ENCODE peak calls at places on chromosome 2, in five cellular contexts. One of them, this sample, is unnamed.

GRCh38 chr2:168480356-168480755 is 24.3 kb downstream of the CERS6 start:
- DNase-seq in H9: no peak
- DNase-seq in trophoblast cell: no peak
- DNase-seq in IMR-90: no peak
- DNase-seq in neuronal stem cell: no peak
- DNase-seq in this sample: no peak

GRCh38 chr2:161237397-161238263 is 70.6 kb upstream of the PSMD14 start:
- DNase-seq in IMR-90: peak
- DNase-seq in trophoblast cell: peak
- DNase-seq in H9: peak
- DNase-seq in neuronal stem cell: peak
- DNase-seq in this sample: peak

GRCh38 chr2:188808921-188809320 is 165.3 kb upstream of the COL3A1 start:
- DNase-seq in trophoblast cell: no peak
- DNase-seq in IMR-90: peak
- DNase-seq in H9: no peak
- DNase-seq in neuronal stem cell: no peak
- DNase-seq in this sample: no peak

GRCh38 chr2:14867853-14868252 is 235.3 kb downstream of the LRATD1 start:
- DNase-seq in neuronal stem cell: no peak
- DNase-seq in trophoblast cell: no peak
- DNase-seq in IMR-90: no peak
- DNase-seq in H9: no peak
- DNase-seq in this sample: no peak

GRCh38 chr2:102033750-102034682 is 42.3 kb downstream of the IL1R2 start:
- DNase-seq in trophoblast cell: peak
- DNase-seq in IMR-90: no peak
- DNase-seq in H9: no peak
- DNase-seq in neuronal stem cell: no peak
- DNase-seq in this sample: no peak

GRCh38 chr2:18271370-18272147 is 288.9 kb downstream of the RDH14 start:
- DNase-seq in H9: peak
- DNase-seq in trophoblast cell: no peak
- DNase-seq in IMR-90: no peak
- DNase-seq in neuronal stem cell: no peak
- DNase-seq in this sample: no peak

GRCh38 chr2:23563151-23563550 is 178.2 kb downstream of the KLHL29 start:
- DNase-seq in neuronal stem cell: no peak
- DNase-seq in trophoblast cell: no peak
- DNase-seq in IMR-90: no peak
- DNase-seq in H9: no peak
- DNase-seq in this sample: no peak

GRCh38 chr2:106517329-106517728 is 30.2 kb downstream of the CD8B2 start:
- DNase-seq in neuronal stem cell: no peak
- DNase-seq in IMR-90: no peak
- DNase-seq in trophoblast cell: no peak
- DNase-seq in H9: no peak
- DNase-seq in this sample: no peak

GRCh38 chr2:62578837-62579640 is 73.0 kb upstream of the TMEM17 start:
- DNase-seq in neuronal stem cell: no peak
- DNase-seq in trophoblast cell: peak
- DNase-seq in H9: no peak
- DNase-seq in IMR-90: peak
- DNase-seq in this sample: no peak

GRCh38 chr2:73176205-73176880 is 26.0 kb upstream of the NOTO start:
- DNase-seq in H9: peak
- DNase-seq in neuronal stem cell: no peak
- DNase-seq in trophoblast cell: peak
- DNase-seq in IMR-90: no peak
- DNase-seq in this sample: peak
- H3K18ac ChIP-seq in H9: no peak
- H3K18ac ChIP-seq in neuronal stem cell: peak
- H3K18ac ChIP-seq in trophoblast cell: peak
- H3K18ac ChIP-seq in IMR-90: no peak
- H3K18ac ChIP-seq in this sample: peak

DNA sequence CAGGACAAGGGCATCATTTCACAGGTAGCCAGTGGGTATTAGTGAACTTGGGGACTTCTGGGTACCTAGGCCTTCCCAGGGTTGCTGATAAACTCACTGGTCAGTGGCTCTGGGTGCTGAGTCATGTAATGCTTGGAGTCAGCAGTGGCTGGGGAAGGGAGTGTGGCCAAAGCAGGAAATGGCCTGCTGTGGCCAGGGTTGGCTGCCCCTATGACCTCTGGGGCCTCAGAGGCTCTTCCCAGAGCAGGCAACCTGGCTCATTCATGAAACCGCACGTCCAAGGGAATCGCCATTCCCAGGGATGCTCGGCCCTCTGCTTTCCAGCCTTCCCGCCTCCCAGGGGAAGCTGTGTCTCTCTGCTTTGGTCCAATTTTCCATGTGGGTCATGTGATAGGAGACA is 294.9 kb downstream of the DYSF start:
- DNase-seq in H9: no peak
- DNase-seq in IMR-90: peak
- DNase-seq in trophoblast cell: peak
- DNase-seq in neuronal stem cell: no peak
- DNase-seq in this sample: peak
- H3K18ac ChIP-seq in H9: no peak
- H3K18ac ChIP-seq in IMR-90: no peak
- H3K18ac ChIP-seq in trophoblast cell: peak
- H3K18ac ChIP-seq in neuronal stem cell: no peak
- H3K18ac ChIP-seq in this sample: no peak

DNA sequence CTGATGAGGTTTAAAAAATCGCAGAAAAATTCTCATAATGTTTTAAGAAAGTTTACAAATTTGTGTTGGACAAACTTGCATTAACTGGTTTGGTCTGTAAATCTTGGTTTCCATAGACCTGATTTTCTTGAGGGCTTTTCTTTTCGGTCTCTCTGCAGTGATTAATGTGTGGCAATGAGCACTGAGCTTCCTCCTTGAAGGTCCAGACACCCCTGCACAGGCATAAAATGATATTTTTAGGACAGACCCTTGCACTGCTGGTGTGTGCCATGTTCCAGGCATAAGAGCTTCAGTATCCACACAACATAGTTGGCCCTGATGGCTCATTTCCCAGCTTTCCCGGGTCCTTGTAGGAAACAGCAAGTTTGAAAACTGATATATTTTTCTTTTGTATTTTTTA is 33.7 kb downstream of the MRPL33 start:
- DNase-seq in H9: no peak
- DNase-seq in neuronal stem cell: no peak
- DNase-seq in IMR-90: no peak
- DNase-seq in trophoblast cell: no peak
- DNase-seq in this sample: no peak
- H3K18ac ChIP-seq in H9: no peak
- H3K18ac ChIP-seq in neuronal stem cell: no peak
- H3K18ac ChIP-seq in IMR-90: peak
- H3K18ac ChIP-seq in trophoblast cell: no peak
- H3K18ac ChIP-seq in this sample: no peak

DNA sequence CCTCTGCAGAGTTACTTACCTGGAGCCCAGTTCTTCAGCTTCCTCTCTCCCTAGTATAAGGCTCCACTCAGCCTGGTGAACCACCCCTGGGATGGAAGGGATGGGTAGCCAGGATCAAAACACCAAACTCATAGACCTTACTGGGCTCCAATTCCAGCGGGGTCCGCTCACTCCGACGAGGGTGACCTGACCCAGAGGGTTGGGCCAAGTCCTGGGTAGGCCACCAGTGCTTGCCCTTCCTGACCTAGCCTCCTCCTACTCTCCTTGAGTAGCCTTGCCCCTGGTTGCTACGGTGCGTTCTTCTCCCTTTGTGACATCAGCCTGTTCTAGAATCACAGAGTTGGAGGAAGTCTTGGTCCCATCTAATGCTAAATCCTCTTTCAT is 513 bp upstream of the STAT4 start:
- DNase-seq in IMR-90: no peak
- DNase-seq in neuronal stem cell: no peak
- DNase-seq in H9: peak
- DNase-seq in trophoblast cell: no peak
- DNase-seq in this sample: no peak
- H3K18ac ChIP-seq in IMR-90: no peak
- H3K18ac ChIP-seq in neuronal stem cell: no peak
- H3K18ac ChIP-seq in H9: no peak
- H3K18ac ChIP-seq in trophoblast cell: no peak
- H3K18ac ChIP-seq in this sample: no peak

GRCh38 chr2:120737802-120738516 is 2.3 kb downstream of the GLI2 start:
- DNase-seq in neuronal stem cell: no peak
- DNase-seq in IMR-90: no peak
- DNase-seq in trophoblast cell: no peak
- DNase-seq in H9: peak
- DNase-seq in this sample: peak

GRCh38 chr2:120735750-120736170 is at the start of gene GLI2:
- DNase-seq in IMR-90: peak
- DNase-seq in trophoblast cell: peak
- DNase-seq in neuronal stem cell: peak
- DNase-seq in H9: peak
- DNase-seq in this sample: peak

GRCh38 chr2:120736202-120736954 is 710 bp downstream of the GLI2 start:
- DNase-seq in H9: peak
- DNase-seq in neuronal stem cell: no peak
- DNase-seq in trophoblast cell: peak
- DNase-seq in IMR-90: no peak
- DNase-seq in this sample: peak

GRCh38 chr2:120738786-120739771 is 3.4 kb downstream of the GLI2 start:
- DNase-seq in neuronal stem cell: peak
- DNase-seq in IMR-90: no peak
- DNase-seq in trophoblast cell: no peak
- DNase-seq in H9: peak
- DNase-seq in this sample: peak

GRCh38 chr2:120736955-120737801 is 1.5 kb downstream of the GLI2 start:
- DNase-seq in neuronal stem cell: peak
- DNase-seq in H9: peak
- DNase-seq in IMR-90: peak
- DNase-seq in trophoblast cell: no peak
- DNase-seq in this sample: peak
- H3K18ac ChIP-seq in neuronal stem cell: peak
- H3K18ac ChIP-seq in H9: peak
- H3K18ac ChIP-seq in IMR-90: peak
- H3K18ac ChIP-seq in trophoblast cell: peak
- H3K18ac ChIP-seq in this sample: peak